ENCODE peak calls at places on chromosomes 5 and 9, in four cellular contexts. K is IMR-90, F is body of pancreas, O is heart left ventricle. W is an unnamed sample. For H3K27me3 and H3K9me3, the result is how much of the 10 kb centered on the place peaks cover.

GRCh38 chr5:59266410-59266809 is 627.1 kb downstream of the PDE4D start:
- DNase-seq in O (no peak), F (no peak), K (no peak), W (no peak)

GRCh38 chr9:2478421-2478820 is 143.2 kb upstream of the VLDLR start:
- DNase-seq in F (no peak), K (no peak), O (no peak), W (no peak)

GRCh38 chr5:103703617-103704016 is 141.0 kb upstream of the NUDT12 start:
- DNase-seq in K (no peak), F (no peak), O (no peak), W (no peak)

GRCh38 chr5:62340392-62340791 is 34.4 kb downstream of the KIF2A start:
- DNase-seq in O (no peak), F (no peak), K (peak), W (peak)

GRCh38 chr5:140310434-140310833 is 7.5 kb upstream of the PFDN1 start:
- DNase-seq in F (no peak), K (no peak), O (no peak), W (no peak)

GRCh38 chr9:69719368-69719767 is 40.4 kb downstream of the PTAR1 start:
- DNase-seq in O (no peak), F (no peak), K (peak), W (no peak)

GRCh38 chr5:91419571-91420537 is 36.7 kb upstream of the ARRDC3 start:
- DNase-seq in F (peak), K (peak), O (peak), W (peak)

GRCh38 chr9:13941686-13942085 is 372.3 kb downstream of the NFIB start:
- DNase-seq in O (no peak), F (no peak), K (peak), W (no peak)

GRCh38 chr5:50667653-50668403 is 1.4 kb downstream of the PARP8 start:
- DNase-seq in F (peak), O (peak), K (peak), W (peak)

GRCh38 chr9:130331573-130331972 is 66.0 kb downstream of the HMCN2 start:
- DNase-seq in K (peak), O (peak), F (peak), W (peak)

GRCh38 chr5:179124853-179125788 is 64.9 kb downstream of the ZNF354C start:
- DNase-seq in F (peak), K (no peak), O (no peak), W (no peak)

GRCh38 chr9:89078860-89079259 is 87.6 kb downstream of the S1PR3 start:
- DNase-seq in F (no peak), O (no peak), K (peak), W (no peak)

GRCh38 chr5:132431682-132432081 is 58.9 kb downstream of the IRF1 start:
- DNase-seq in F (no peak), O (no peak), K (no peak), W (no peak)

GRCh38 chr5:146047396-146047795 is 58.0 kb downstream of the PLAC8L1 start:
- DNase-seq in O (no peak), K (no peak), F (no peak), W (no peak)

GRCh38 chr9:78189461-78189860 is 46.4 kb upstream of the CEP78 start:
- DNase-seq in F (no peak), K (no peak), O (no peak), W (no peak)

GRCh38 chr5:77397686-77398300 is 94.3 kb downstream of the WDR41 start:
- DNase-seq in K (no peak), F (no peak), O (no peak), W (no peak)

GRCh38 chr5:159581502-159582249 is 251.4 kb upstream of the IL12B start:
- DNase-seq in K (peak), F (peak), O (peak), W (no peak)

GRCh38 chr5:126519637-126520592 is 75.1 kb downstream of the ALDH7A1 start:
- DNase-seq in O (no peak), K (peak), F (no peak), W (peak)

GRCh38 chr9:4126184-4126865 is 173.5 kb downstream of the GLIS3 start:
- DNase-seq in K (peak), O (no peak), F (no peak), W (no peak)

GRCh38 chr5:168356592-168356991 is 65.1 kb downstream of the WWC1 start:
- DNase-seq in F (no peak), K (no peak), O (no peak), W (no peak)

GRCh38 chr5:180113660-180114303 is 42.2 kb upstream of the RNF130 start:
- DNase-seq in F (no peak), O (no peak), K (no peak), W (no peak)

GRCh38 chr5:55519001-55519400 is 15.8 kb downstream of the PLPP1 start:
- DNase-seq in K (no peak), O (no peak), F (no peak), W (no peak)

GRCh38 chr5:104652271-104652861 is 1089.8 kb upstream of the NUDT12 start:
- DNase-seq in K (no peak), F (no peak), O (no peak), W (peak)

GRCh38 chr5:173744527-173744926 is 128.1 kb upstream of the BOD1 start:
- DNase-seq in O (no peak), F (no peak), K (no peak), W (peak)

GRCh38 chr5:149618581-149619248 is 37.4 kb downstream of the ARHGEF37 start:
- DNase-seq in O (no peak), F (peak), K (peak), W (peak)

GRCh38 chr9:34636791-34637355 is 714 bp downstream of the SIGMAR1 start:
- DNase-seq in F (peak), K (peak), O (peak), W (peak)

GRCh38 chr9:94918038-94918753 is 191.7 kb downstream of the AOPEP start:
- DNase-seq in K (no peak), F (no peak), O (no peak), W (no peak)

GRCh38 chr9:76987594-76988200 is 31.8 kb upstream of the FOXB2 start:
- DNase-seq in K (peak), O (no peak), F (no peak), W (peak)

GRCh38 chr9:87263291-87263690 is 234.4 kb upstream of the DAPK1 start:
- DNase-seq in K (no peak), O (no peak), F (no peak), W (no peak)

GRCh38 chr9:36876056-36876455 is 158.0 kb downstream of the PAX5 start:
- DNase-seq in F (no peak), K (no peak), O (no peak), W (no peak)

GRCh38 chr5:142087920-142088679 is 20.5 kb upstream of the NDFIP1 start:
- DNase-seq in K (no peak), F (no peak), O (no peak), W (no peak)

GRCh38 chr5:93192107-93192506 is 388.9 kb downstream of the NR2F1-AS1 start:
- DNase-seq in O (no peak), K (peak), F (no peak), W (peak)

GRCh38 chr5:88662801-88663360 is 220.1 kb downstream of the MEF2C start:
- DNase-seq in K (no peak), O (no peak), F (no peak), W (no peak)
- H3K27me3 ChIP-seq in K (half or more), O (half or more), F (half or more), W (under half)

GRCh38 chr9:136944094-136944518 is 432 bp downstream of the FBXW5 start:
- DNase-seq in F (peak), K (peak), O (no peak), W (no peak)
- H3K4me3 ChIP-seq in F (peak), K (peak), O (peak), W (peak)

GRCh38 chr5:9605459-9605858 is 24.7 kb downstream of the TAS2R1 start:
- DNase-seq in F (no peak), O (no peak), K (no peak), W (no peak)

GRCh38 chr5:9605041-9605440 is 25.1 kb downstream of the TAS2R1 start:
- DNase-seq in O (no peak), K (no peak), F (no peak), W (no peak)

GRCh38 chr5:9604416-9604815 is 25.7 kb downstream of the TAS2R1 start:
- DNase-seq in K (peak), F (no peak), O (no peak), W (no peak)

GRCh38 chr5:9599391-9599790 is 30.8 kb downstream of the TAS2R1 start:
- DNase-seq in F (no peak), O (no peak), K (no peak), W (no peak)

GRCh38 chr5:9601055-9601739 is 29.0 kb downstream of the TAS2R1 start:
- DNase-seq in F (no peak), O (peak), K (no peak), W (no peak)
- H3K9me3 ChIP-seq in F (under half), O (under half), K (under half), W (under half)

GRCh38 chr9:135674977-135675376 is 11.9 kb downstream of the LCN9 start:
- DNase-seq in O (no peak), F (no peak), K (no peak), W (no peak)
- H3K27me3 ChIP-seq in O (under half), F (under half), K (under half), W (under half)

GRCh38 chr5:95554647-95555548 is at the start of the genes ARSK and SKIC3:
- DNase-seq in K (peak), O (peak), F (peak), W (peak)

GRCh38 chr5:95554331-95554646 is 488 bp downstream of the SKIC3 start:
- DNase-seq in O (no peak), K (no peak), F (no peak), W (no peak)

DNA sequence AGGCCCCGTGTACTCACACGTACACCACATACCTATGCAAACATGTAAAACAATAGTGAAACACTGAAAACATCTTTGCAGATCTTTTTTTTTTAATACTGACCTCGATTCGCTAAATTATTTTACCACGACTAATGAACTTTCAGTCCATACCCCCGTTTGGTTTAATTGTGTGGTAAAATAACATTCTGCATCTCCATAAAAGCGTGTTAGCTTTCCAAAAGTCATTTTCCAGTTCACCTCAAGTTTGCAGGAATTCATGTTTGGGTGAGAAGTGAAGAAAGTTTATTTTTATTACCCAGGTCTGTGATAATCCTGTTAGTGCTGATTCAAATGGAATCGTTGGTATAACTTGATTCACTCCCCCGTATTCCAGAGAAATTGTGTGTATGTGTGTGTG is 652 bp downstream of the ARSK start:
- DNase-seq in O (no peak), F (no peak), K (peak), W (no peak)
- H3K4me3 ChIP-seq in O (peak), F (peak), K (peak), W (peak)

DNA sequence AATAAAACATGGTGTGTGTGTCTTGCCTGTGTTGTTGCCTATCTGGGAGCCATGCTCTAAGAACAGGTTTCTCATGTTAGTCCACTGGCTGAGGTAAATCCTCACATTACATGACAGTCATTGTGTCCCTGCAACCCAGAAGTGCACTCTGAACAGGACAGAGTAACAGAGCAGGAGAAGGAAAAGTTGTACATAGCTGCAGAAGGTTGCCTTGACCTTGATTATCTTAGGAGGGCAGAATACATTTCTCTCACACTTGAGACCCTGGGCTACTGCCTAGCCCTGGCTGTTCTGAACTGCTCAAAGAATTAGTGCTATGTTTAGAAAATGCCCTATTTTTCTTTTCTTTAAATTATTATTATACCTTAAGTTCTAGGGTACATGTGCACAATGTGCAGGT is 16.9 kb downstream of the ZNF189 start:
- DNase-seq in O (no peak), K (no peak), F (no peak), W (no peak)
- H3K9me3 ChIP-seq in O (half or more), K (under half), F (under half), W (under half)

GRCh38 chr9:16869961-16870605 is 387 bp downstream of the BNC2 start:
- DNase-seq in F (no peak), K (peak), O (no peak), W (peak)

GRCh38 chr9:16867571-16868311 is 2.7 kb downstream of the BNC2 start:
- DNase-seq in F (no peak), O (no peak), K (peak), W (peak)

GRCh38 chr9:16868706-16869105 is 1.8 kb downstream of the BNC2 start:
- DNase-seq in O (no peak), K (peak), F (no peak), W (no peak)

GRCh38 chr9:16870606-16871357 is at the start of gene BNC2:
- DNase-seq in K (peak), F (no peak), O (peak), W (peak)

DNA sequence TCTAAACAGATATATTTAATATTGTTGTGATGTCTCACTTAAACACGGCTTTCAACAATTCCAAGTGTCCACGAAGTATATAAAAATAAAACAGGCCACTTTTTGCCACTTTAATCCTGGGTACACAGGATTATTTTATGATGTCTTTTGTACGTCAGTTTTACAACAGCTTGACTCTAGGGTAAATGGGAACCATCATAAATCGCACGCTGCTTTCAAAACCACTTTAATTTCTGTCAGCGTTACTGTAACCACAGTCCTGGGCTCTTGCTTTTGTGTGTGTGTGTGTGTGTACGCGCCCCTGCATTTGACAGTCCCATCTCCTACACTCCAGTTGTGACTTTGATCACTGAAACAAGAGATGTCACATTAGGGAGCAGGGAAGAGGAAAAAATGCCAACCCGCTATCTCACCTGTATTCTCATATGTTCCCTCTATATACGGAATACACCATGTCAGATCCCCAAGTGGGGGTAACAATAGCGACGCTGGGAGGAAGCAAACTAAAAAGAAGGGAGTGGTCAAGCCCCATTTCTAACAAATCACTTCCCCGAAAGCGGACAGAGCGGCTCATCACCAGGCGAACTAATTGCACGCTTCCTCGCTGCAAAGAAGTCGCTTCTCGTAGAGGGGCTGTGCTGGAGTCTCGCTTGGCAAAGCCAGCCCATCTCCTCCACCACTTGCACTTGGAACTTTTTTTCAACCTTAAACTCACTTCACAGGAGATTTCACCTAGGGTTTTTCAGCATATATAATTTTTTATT is 1.1 kb downstream of the BNC2 start:
- DNase-seq in O (no peak), F (no peak), K (peak), W (peak)
- H3K27me3 ChIP-seq in O (under half), F (under half), K (under half), W (under half)

GRCh38 chr5:177491983-177492746 is 5.2 kb downstream of the PDLIM7 start:
- DNase-seq in K (no peak), O (no peak), F (no peak), W (no peak)

GRCh38 chr5:177492841-177493240 is 4.6 kb downstream of the PDLIM7 start:
- DNase-seq in F (no peak), K (no peak), O (no peak), W (no peak)

GRCh38 chr5:177490992-177491391 is 6.4 kb downstream of the PDLIM7 start:
- DNase-seq in O (no peak), F (no peak), K (no peak), W (no peak)

GRCh38 chr5:177490311-177490991 is 7.0 kb downstream of the PDLIM7 start:
- DNase-seq in O (no peak), K (no peak), F (no peak), W (no peak)

GRCh38 chr5:177491429-177491945 is 5.9 kb downstream of the PDLIM7 start:
- DNase-seq in O (no peak), K (no peak), F (no peak), W (no peak)
- H3K4me3 ChIP-seq in O (no peak), K (no peak), F (no peak), W (no peak)

W was measured in SJCRH30.